ENCODE peak calls at places on chromosomes 11 and 22, in seven cellular contexts. X, L, D, Q, H, R and P are unnamed samples.

GRCh38 chr11:28697920-28698827 is 590.0 kb downstream of the METTL15 start:
- DNase-seq in X (peak), L (peak), D (peak), Q (peak), H (no peak), R (no peak), P (peak)

GRCh38 chr11:43988040-43988793 is 45.8 kb downstream of the C11orf96 start:
- DNase-seq in X (no peak), L (peak), D (no peak), Q (no peak), H (no peak), R (no peak), P (no peak)

GRCh38 chr11:95277868-95278267 is 46.9 kb upstream of the SESN3 start:
- DNase-seq in X (no peak), L (no peak), D (no peak), Q (no peak), H (no peak), R (no peak), P (no peak)

GRCh38 chr22:46909237-46910030 is 147.0 kb downstream of the TBC1D22A start:
- DNase-seq in X (no peak), L (no peak), D (no peak), Q (no peak), H (no peak), R (no peak), P (no peak)

GRCh38 chr11:111718436-111719325 is 47.5 kb downstream of the PPP2R1B start:
- DNase-seq in X (no peak), L (peak), D (no peak), Q (no peak), H (peak), R (no peak), P (no peak)

GRCh38 chr11:88324562-88325345 is 12.8 kb downstream of the CTSC start:
- DNase-seq in X (no peak), L (no peak), D (no peak), Q (no peak), H (no peak), R (peak), P (no peak)

GRCh38 chr11:26323837-26324236 is 8.1 kb upstream of the ANO3 start:
- DNase-seq in X (no peak), L (peak), D (no peak), Q (no peak), H (no peak), R (no peak), P (no peak)

GRCh38 chr11:99199336-99199735 is 178.6 kb downstream of the CNTN5 start:
- DNase-seq in X (no peak), L (peak), D (peak), Q (no peak), H (no peak), R (no peak), P (no peak)

GRCh38 chr11:69437001-69437875 is 44.2 kb upstream of the LINC01488 start:
- DNase-seq in X (no peak), L (peak), D (peak), Q (no peak), H (peak), R (no peak), P (no peak)

GRCh38 chr11:131880279-131880678 is 509.9 kb downstream of the NTM start:
- DNase-seq in X (no peak), L (no peak), D (no peak), Q (no peak), H (no peak), R (no peak), P (no peak)

GRCh38 chr11:7032692-7033091 is 12.4 kb downstream of the NLRP14 start:
- DNase-seq in X (no peak), L (no peak), D (no peak), Q (no peak), H (no peak), R (no peak), P (no peak)

GRCh38 chr22:37082251-37082650 is 27.3 kb downstream of the TMPRSS6 start:
- DNase-seq in X (no peak), L (no peak), D (no peak), Q (no peak), H (no peak), R (no peak), P (no peak)

GRCh38 chr11:61460474-61460881 is 30.6 kb downstream of the SDHAF2 start:
- DNase-seq in X (no peak), L (peak), D (no peak), Q (no peak), H (no peak), R (no peak), P (no peak)

GRCh38 chr11:124758355-124759267 is 3.5 kb downstream of the ESAM start:
- DNase-seq in X (peak), L (peak), D (no peak), Q (peak), H (no peak), R (no peak), P (peak)

GRCh38 chr22:39612811-39613548 is 42.4 kb downstream of the CACNA1I start:
- DNase-seq in X (no peak), L (no peak), D (no peak), Q (no peak), H (no peak), R (no peak), P (no peak)

GRCh38 chr11:111063711-111064110 is 181.8 kb upstream of the POU2AF2 start:
- DNase-seq in X (no peak), L (peak), D (no peak), Q (no peak), H (no peak), R (no peak), P (no peak)

GRCh38 chr22:29071261-29072045 is 1.4 kb upstream of the KREMEN1 start:
- DNase-seq in X (peak), L (peak), D (peak), Q (peak), H (no peak), R (no peak), P (no peak)